ENCODE peak calls at places on chromosome 13, in eight cellular contexts. One of them, this sample, is unnamed.
A peak's percentile ranks its signal among the peaks of the same experiment; 100 is the strongest.

GRCh38 chr13:73210218-73210883 is 151.5 kb downstream of the KLF5 start:
- DNase-seq in cardiac muscle cell: no peak
- DNase-seq in CD8-positive, alpha-beta memory T cell: no peak
- DNase-seq in thoracic aorta: no peak
- DNase-seq in GM23338: no peak
- DNase-seq in uterus: no peak
- DNase-seq in left ventricle myocardium inferior: no peak
- DNase-seq in colonic mucosa: no peak
- DNase-seq in this sample: peak; percentile 71

GRCh38 chr13:104553156-104553555 is 1486.9 kb upstream of the SLC10A2 start:
- DNase-seq in GM23338: no peak
- DNase-seq in colonic mucosa: no peak
- DNase-seq in uterus: no peak
- DNase-seq in left ventricle myocardium inferior: no peak
- DNase-seq in cardiac muscle cell: peak; percentile 55
- DNase-seq in CD8-positive, alpha-beta memory T cell: no peak
- DNase-seq in thoracic aorta: no peak
- DNase-seq in this sample: no peak

GRCh38 chr13:95924389-95924994 is 128.7 kb downstream of the UGGT2 start:
- DNase-seq in CD8-positive, alpha-beta memory T cell: no peak
- DNase-seq in uterus: no peak
- DNase-seq in left ventricle myocardium inferior: no peak
- DNase-seq in GM23338: peak; percentile 5
- DNase-seq in colonic mucosa: no peak
- DNase-seq in thoracic aorta: no peak
- DNase-seq in cardiac muscle cell: peak; percentile 88
- DNase-seq in this sample: no peak

GRCh38 chr13:33080962-33081655 is 64.9 kb downstream of the KL start:
- DNase-seq in CD8-positive, alpha-beta memory T cell: no peak
- DNase-seq in thoracic aorta: no peak
- DNase-seq in cardiac muscle cell: peak; percentile 29
- DNase-seq in colonic mucosa: no peak
- DNase-seq in uterus: no peak
- DNase-seq in left ventricle myocardium inferior: no peak
- DNase-seq in GM23338: no peak
- DNase-seq in this sample: no peak

GRCh38 chr13:39577833-39578232 is 25.2 kb downstream of the LHFPL6 start:
- DNase-seq in cardiac muscle cell: no peak
- DNase-seq in thoracic aorta: no peak
- DNase-seq in GM23338: no peak
- DNase-seq in uterus: no peak
- DNase-seq in CD8-positive, alpha-beta memory T cell: no peak
- DNase-seq in colonic mucosa: no peak
- DNase-seq in left ventricle myocardium inferior: no peak
- DNase-seq in this sample: no peak

GRCh38 chr13:73521970-73522549 is 463.3 kb downstream of the KLF5 start:
- DNase-seq in GM23338: no peak
- DNase-seq in uterus: no peak
- DNase-seq in cardiac muscle cell: no peak
- DNase-seq in left ventricle myocardium inferior: no peak
- DNase-seq in CD8-positive, alpha-beta memory T cell: no peak
- DNase-seq in colonic mucosa: no peak
- DNase-seq in thoracic aorta: no peak
- DNase-seq in this sample: no peak

GRCh38 chr13:49256841-49257240 is 9.1 kb downstream of the CDADC1 start:
- DNase-seq in CD8-positive, alpha-beta memory T cell: no peak
- DNase-seq in cardiac muscle cell: peak; percentile 23
- DNase-seq in colonic mucosa: no peak
- DNase-seq in thoracic aorta: no peak
- DNase-seq in GM23338: no peak
- DNase-seq in uterus: no peak
- DNase-seq in left ventricle myocardium inferior: no peak
- DNase-seq in this sample: no peak

GRCh38 chr13:42041017-42041683 is 7.3 kb upstream of the DGKH start:
- DNase-seq in cardiac muscle cell: peak; percentile 59
- DNase-seq in GM23338: peak; percentile 78
- DNase-seq in colonic mucosa: peak; percentile 71
- DNase-seq in thoracic aorta: no peak
- DNase-seq in CD8-positive, alpha-beta memory T cell: peak; percentile 28
- DNase-seq in uterus: peak; percentile 39
- DNase-seq in left ventricle myocardium inferior: peak; percentile 53
- DNase-seq in this sample: peak; percentile 73

GRCh38 chr13:32228330-32229041 is 86.7 kb downstream of the ZAR1L start:
- DNase-seq in colonic mucosa: no peak
- DNase-seq in thoracic aorta: no peak
- DNase-seq in CD8-positive, alpha-beta memory T cell: no peak
- DNase-seq in GM23338: peak; percentile 36
- DNase-seq in uterus: no peak
- DNase-seq in cardiac muscle cell: peak; percentile 14
- DNase-seq in left ventricle myocardium inferior: no peak
- DNase-seq in this sample: no peak

GRCh38 chr13:32645854-32646253 is 59.6 kb downstream of the PDS5B start:
- DNase-seq in cardiac muscle cell: no peak
- DNase-seq in left ventricle myocardium inferior: no peak
- DNase-seq in thoracic aorta: no peak
- DNase-seq in CD8-positive, alpha-beta memory T cell: no peak
- DNase-seq in uterus: no peak
- DNase-seq in GM23338: no peak
- DNase-seq in colonic mucosa: no peak
- DNase-seq in this sample: no peak

DNA sequence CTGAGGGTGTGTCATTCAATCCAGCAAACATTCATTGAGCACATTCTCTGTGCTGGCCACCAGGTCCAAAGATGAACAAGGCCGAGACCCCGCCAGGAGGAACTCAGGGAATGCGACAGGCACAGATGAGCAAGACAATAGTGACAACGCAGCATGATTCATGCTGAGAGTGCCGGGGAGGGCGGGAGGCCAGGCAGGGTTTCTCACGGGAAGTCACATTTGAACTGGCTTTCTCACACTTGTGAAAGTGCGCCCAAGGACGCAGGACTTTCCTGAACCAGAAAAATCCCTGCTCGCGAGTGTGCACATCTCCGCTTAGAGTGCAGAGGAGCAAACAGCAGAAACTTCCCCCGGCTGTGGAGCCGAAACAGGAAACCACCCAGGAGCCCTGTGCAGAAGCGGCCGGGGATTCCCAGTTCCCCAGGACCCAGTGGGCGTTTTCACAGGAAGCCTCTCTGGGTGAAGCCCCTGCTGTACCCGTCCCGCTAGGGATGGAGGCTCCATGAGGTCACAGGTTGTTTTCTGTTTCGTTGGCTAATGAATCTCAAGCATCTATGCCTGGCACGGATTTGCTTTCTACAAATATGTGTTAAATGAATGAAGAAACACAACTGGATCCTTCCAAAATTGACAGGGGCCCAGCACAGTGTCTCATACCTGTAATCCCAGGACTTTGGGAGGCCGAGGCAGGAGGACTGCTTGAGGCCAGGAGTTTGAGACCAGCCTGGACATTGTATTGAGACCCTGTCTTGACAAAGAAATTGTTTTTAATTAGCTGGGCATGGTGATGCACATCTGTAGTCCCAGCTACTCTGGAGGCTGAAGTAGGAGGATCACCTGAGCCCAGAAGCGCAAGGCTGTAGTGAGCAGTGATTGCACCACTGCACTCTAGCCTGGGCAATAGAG is 68.4 kb upstream of the TM9SF2 start:
- DNase-seq in GM23338: peak; percentile 77
- DNase-seq in colonic mucosa: peak; percentile 40
- DNase-seq in CD8-positive, alpha-beta memory T cell: peak; percentile 87
- DNase-seq in left ventricle myocardium inferior: peak; percentile 65
- DNase-seq in cardiac muscle cell: peak; percentile 60
- DNase-seq in thoracic aorta: no peak
- DNase-seq in uterus: peak; percentile 28
- DNase-seq in this sample: peak; percentile 28
- H3K27ac ChIP-seq in GM23338: no peak overlapping the region
- H3K27ac ChIP-seq in colonic mucosa: peak overlapping the region; percentile 30
- H3K27ac ChIP-seq in CD8-positive, alpha-beta memory T cell: peak overlapping the region; percentile 32
- H3K27ac ChIP-seq in left ventricle myocardium inferior: peak overlapping the region; percentile 36
- H3K27ac ChIP-seq in cardiac muscle cell: no peak overlapping the region
- H3K27ac ChIP-seq in thoracic aorta: no peak overlapping the region
- H3K27ac ChIP-seq in uterus: no peak overlapping the region
- H3K27ac ChIP-seq in this sample: no peak overlapping the region

GRCh38 chr13:99271249-99271648 is 13.1 kb upstream of the GPR18 start:
- DNase-seq in uterus: no peak
- DNase-seq in colonic mucosa: no peak
- DNase-seq in left ventricle myocardium inferior: no peak
- DNase-seq in GM23338: no peak
- DNase-seq in thoracic aorta: no peak
- DNase-seq in CD8-positive, alpha-beta memory T cell: no peak
- DNase-seq in cardiac muscle cell: no peak
- DNase-seq in this sample: no peak
- H3K4me1 ChIP-seq in uterus: no peaks in the 10 kb centered on the region
- H3K4me1 ChIP-seq in colonic mucosa: no peaks in the 10 kb centered on the region
- H3K4me1 ChIP-seq in left ventricle myocardium inferior: peaks cover 17% of the 10 kb centered on the region
- H3K4me1 ChIP-seq in GM23338: peaks cover 3% of the 10 kb centered on the region
- H3K4me1 ChIP-seq in thoracic aorta: no peaks in the 10 kb centered on the region
- H3K4me1 ChIP-seq in CD8-positive, alpha-beta memory T cell: peaks cover 60% of the 10 kb centered on the region
- H3K4me1 ChIP-seq in cardiac muscle cell: peaks cover 6% of the 10 kb centered on the region
- H3K4me1 ChIP-seq in this sample: no peaks in the 10 kb centered on the region

DNA sequence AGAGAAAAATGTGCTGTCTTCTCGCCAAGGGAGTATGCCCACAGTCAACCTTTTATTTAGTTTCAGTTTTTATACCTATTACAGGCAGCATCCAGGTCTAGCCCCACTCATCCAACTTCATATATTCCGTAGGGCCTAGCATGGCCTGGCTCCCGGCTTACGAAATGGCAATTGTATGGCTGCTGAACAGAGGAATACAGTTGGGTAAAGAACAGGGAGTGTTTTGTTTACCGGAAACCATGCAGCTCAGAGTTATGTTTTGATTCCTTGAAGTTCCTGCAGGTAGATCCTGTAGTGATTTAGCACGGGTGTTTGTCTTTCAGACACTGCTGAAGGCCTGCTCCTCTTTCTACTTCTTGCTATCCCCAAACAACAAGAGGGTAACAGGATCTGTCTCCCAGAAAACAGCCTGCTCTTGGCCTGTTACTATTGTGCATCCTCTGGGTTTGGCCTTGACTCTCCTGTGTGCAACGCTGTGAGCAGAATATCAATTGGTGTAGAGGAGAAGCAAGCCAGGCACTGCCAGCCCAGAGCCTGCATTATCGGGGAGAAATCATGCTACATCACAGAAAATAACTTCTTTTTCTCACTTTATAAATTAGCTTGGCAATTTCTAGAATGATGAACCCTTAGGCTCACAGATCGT is 32.4 kb downstream of the OLFM4 start:
- DNase-seq in GM23338: no peak
- DNase-seq in cardiac muscle cell: no peak
- DNase-seq in colonic mucosa: peak; percentile 26
- DNase-seq in left ventricle myocardium inferior: no peak
- DNase-seq in CD8-positive, alpha-beta memory T cell: no peak
- DNase-seq in uterus: no peak
- DNase-seq in thoracic aorta: no peak
- DNase-seq in this sample: peak; percentile 5
- H3K27ac ChIP-seq in GM23338: no peak overlapping the region
- H3K27ac ChIP-seq in cardiac muscle cell: no peak overlapping the region
- H3K27ac ChIP-seq in colonic mucosa: no peak overlapping the region
- H3K27ac ChIP-seq in left ventricle myocardium inferior: no peak overlapping the region
- H3K27ac ChIP-seq in CD8-positive, alpha-beta memory T cell: no peak overlapping the region
- H3K27ac ChIP-seq in uterus: no peak overlapping the region
- H3K27ac ChIP-seq in thoracic aorta: no peak overlapping the region
- H3K27ac ChIP-seq in this sample: no peak overlapping the region

GRCh38 chr13:21058361-21058760 is 3.0 kb downstream of the LATS2 start:
- DNase-seq in CD8-positive, alpha-beta memory T cell: no peak
- DNase-seq in colonic mucosa: peak; percentile 37
- DNase-seq in uterus: no peak
- DNase-seq in cardiac muscle cell: peak; percentile 49
- DNase-seq in left ventricle myocardium inferior: no peak
- DNase-seq in GM23338: peak; percentile 52
- DNase-seq in thoracic aorta: no peak
- DNase-seq in this sample: no peak

GRCh38 chr13:21060827-21061076 is 634 bp downstream of the LATS2 start:
- DNase-seq in cardiac muscle cell: no peak
- DNase-seq in colonic mucosa: no peak
- DNase-seq in CD8-positive, alpha-beta memory T cell: no peak
- DNase-seq in GM23338: peak; percentile 59
- DNase-seq in uterus: peak; percentile 34
- DNase-seq in thoracic aorta: no peak
- DNase-seq in left ventricle myocardium inferior: peak; percentile 60
- DNase-seq in this sample: no peak

GRCh38 chr13:21063031-21063430 is 1.6 kb upstream of the LATS2 start:
- DNase-seq in colonic mucosa: peak; percentile 5
- DNase-seq in cardiac muscle cell: no peak
- DNase-seq in left ventricle myocardium inferior: no peak
- DNase-seq in GM23338: no peak
- DNase-seq in CD8-positive, alpha-beta memory T cell: no peak
- DNase-seq in thoracic aorta: no peak
- DNase-seq in uterus: no peak
- DNase-seq in this sample: no peak

GRCh38 chr13:21061077-21061945 is at the start of gene LATS2:
- DNase-seq in cardiac muscle cell: peak; percentile 98
- DNase-seq in GM23338: peak; percentile 99
- DNase-seq in thoracic aorta: peak; percentile 86
- DNase-seq in colonic mucosa: peak; percentile 95
- DNase-seq in CD8-positive, alpha-beta memory T cell: peak; percentile 64
- DNase-seq in uterus: peak; percentile 95
- DNase-seq in left ventricle myocardium inferior: peak; percentile 99
- DNase-seq in this sample: peak; percentile 80

GRCh38 chr13:21060063-21060826 is 1.1 kb downstream of the LATS2 start:
- DNase-seq in CD8-positive, alpha-beta memory T cell: no peak
- DNase-seq in cardiac muscle cell: peak; percentile 63
- DNase-seq in GM23338: peak; percentile 67
- DNase-seq in uterus: peak; percentile 54
- DNase-seq in left ventricle myocardium inferior: peak; percentile 63
- DNase-seq in thoracic aorta: no peak
- DNase-seq in colonic mucosa: peak; percentile 32
- DNase-seq in this sample: peak; percentile 3
- H3K4me1 ChIP-seq in CD8-positive, alpha-beta memory T cell: peaks cover 6% of the 10 kb centered on the region
- H3K4me1 ChIP-seq in cardiac muscle cell: no peaks in the 10 kb centered on the region
- H3K4me1 ChIP-seq in GM23338: peaks cover 40% of the 10 kb centered on the region
- H3K4me1 ChIP-seq in uterus: peaks cover 18% of the 10 kb centered on the region
- H3K4me1 ChIP-seq in left ventricle myocardium inferior: peaks cover 67% of the 10 kb centered on the region
- H3K4me1 ChIP-seq in thoracic aorta: peaks cover 21% of the 10 kb centered on the region
- H3K4me1 ChIP-seq in colonic mucosa: peaks cover 10% of the 10 kb centered on the region
- H3K4me1 ChIP-seq in this sample: peaks cover 6% of the 10 kb centered on the region

GRCh38 chr13:43307221-43307920 is 284.0 kb downstream of the DNAJC15 start:
- DNase-seq in thoracic aorta: no peak
- DNase-seq in left ventricle myocardium inferior: no peak
- DNase-seq in cardiac muscle cell: no peak
- DNase-seq in colonic mucosa: no peak
- DNase-seq in uterus: no peak
- DNase-seq in CD8-positive, alpha-beta memory T cell: no peak
- DNase-seq in GM23338: no peak
- DNase-seq in this sample: no peak
- H3K27ac ChIP-seq in thoracic aorta: no peak overlapping the region
- H3K27ac ChIP-seq in left ventricle myocardium inferior: peak overlapping the region; percentile 61
- H3K27ac ChIP-seq in cardiac muscle cell: no peak overlapping the region
- H3K27ac ChIP-seq in colonic mucosa: no peak overlapping the region
- H3K27ac ChIP-seq in uterus: peak overlapping the region; percentile 46
- H3K27ac ChIP-seq in CD8-positive, alpha-beta memory T cell: no peak overlapping the region
- H3K27ac ChIP-seq in GM23338: no peak overlapping the region
- H3K27ac ChIP-seq in this sample: no peak overlapping the region

GRCh38 chr13:113417836-113418721 is 35.2 kb downstream of the ADPRHL1 start:
- DNase-seq in left ventricle myocardium inferior: no peak
- DNase-seq in thoracic aorta: no peak
- DNase-seq in CD8-positive, alpha-beta memory T cell: no peak
- DNase-seq in uterus: no peak
- DNase-seq in cardiac muscle cell: no peak
- DNase-seq in colonic mucosa: no peak
- DNase-seq in GM23338: no peak
- DNase-seq in this sample: no peak
- H3K4me1 ChIP-seq in left ventricle myocardium inferior: peaks cover 21% of the 10 kb centered on the region
- H3K4me1 ChIP-seq in thoracic aorta: peaks cover 11% of the 10 kb centered on the region
- H3K4me1 ChIP-seq in CD8-positive, alpha-beta memory T cell: no peaks in the 10 kb centered on the region
- H3K4me1 ChIP-seq in uterus: no peaks in the 10 kb centered on the region
- H3K4me1 ChIP-seq in cardiac muscle cell: no peaks in the 10 kb centered on the region
- H3K4me1 ChIP-seq in colonic mucosa: no peaks in the 10 kb centered on the region
- H3K4me1 ChIP-seq in GM23338: no peaks in the 10 kb centered on the region
- H3K4me1 ChIP-seq in this sample: no peaks in the 10 kb centered on the region